ENCODE peak calls at places on chromosome 12, in six cellular contexts. R is WTC11, L is A549, N is HepG2, T is K562, I is endothelial cell of umbilical vein. M is an unnamed sample.

GRCh38 chr12:57753938-57754337 is 965 bp upstream of the MARCHF9 start:
- DNase-seq in I (no peak), N (no peak), T (no peak), R (no peak), L (no peak), M (no peak)

GRCh38 chr12:116931665-116932064 is 20.9 kb downstream of the FBXW8 start:
- DNase-seq in L (no peak), N (no peak), R (no peak), I (no peak), T (no peak), M (no peak)

GRCh38 chr12:8911606-8912268 is 2.6 kb upstream of the PHC1 start:
- DNase-seq in N (no peak), I (no peak), R (no peak), L (no peak), T (no peak), M (no peak)

GRCh38 chr12:127559349-127560040 is 707.5 kb upstream of the TMEM132C start:
- DNase-seq in L (no peak), I (peak; percentile 1), R (peak; percentile 57), N (no peak), T (peak; percentile 16), M (peak; percentile 72)

GRCh38 chr12:29350080-29350479 is 30.9 kb downstream of the ERGIC2 start:
- DNase-seq in I (peak; percentile 10), R (no peak), N (peak; percentile 6), T (no peak), L (no peak), M (no peak)

GRCh38 chr12:1083888-1084262 is 92.9 kb downstream of the ERC1 start:
- DNase-seq in R (no peak), L (no peak), N (peak; percentile 28), I (no peak), T (no peak), M (no peak)

GRCh38 chr12:26056335-26056734 is 68.5 kb downstream of the BHLHE41 start:
- DNase-seq in L (no peak), N (no peak), I (peak; percentile 93), R (no peak), T (no peak), M (no peak)

GRCh38 chr12:111450676-111451075 is 45.0 kb downstream of the SH2B3 start:
- DNase-seq in I (no peak), R (no peak), T (no peak), N (no peak), L (no peak), M (no peak)

GRCh38 chr12:94263905-94264655 is 115.7 kb downstream of the PLXNC1 start:
- DNase-seq in L (no peak), I (no peak), R (peak; percentile 80), T (no peak), N (no peak), M (peak; percentile 72)

GRCh38 chr12:52901715-52902541 is 2.9 kb downstream of the KRT8 start:
- DNase-seq in T (no peak), N (no peak), R (no peak), L (no peak), I (no peak), M (no peak)
- TF ChIP-seq JUN in T (no peak), N (no peak), R (no peak), L (peak; percentile 34), I (no peak), M (no peak)

GRCh38 chr12:105803292-105803691 is 335.5 kb downstream of the NUAK1 start:
- DNase-seq in N (peak; percentile 3), T (no peak), I (no peak), L (no peak), R (no peak), M (no peak)
- TF ChIP-seq JUN in N (no peak), T (no peak), I (no peak), L (no peak), R (no peak), M (no peak)

GRCh38 chr12:89737000-89737399 is 28.4 kb upstream of the ATP2B1 start:
- DNase-seq in I (no peak), N (no peak), L (no peak), T (no peak), R (no peak), M (no peak)
- TF ChIP-seq JUN in I (no peak), N (no peak), L (no peak), T (no peak), R (no peak), M (no peak)

GRCh38 chr12:75850751-75851462 is 180.7 kb downstream of the PHLDA1 start:
- DNase-seq in N (no peak), R (no peak), L (peak; percentile 7), I (no peak), T (no peak), M (no peak)
- TF ChIP-seq JUN in N (no peak), R (no peak), L (peak; percentile 28), I (no peak), T (no peak), M (no peak)

M was measured in H1.